ENCODE peak calls at places on chromosomes 11 and 22, in six cellular contexts. B, I, G, H, L and M are unnamed samples.

GRCh38 chr11:133922078-133922870 is 34.5 kb downstream of the IGSF9B start:
- DNase-seq in B (no peak), I (no peak), G (no peak), H (no peak), L (no peak), M (no peak)

GRCh38 chr11:82680252-82680651 is 53.4 kb downstream of the FAM181B start:
- DNase-seq in B (no peak), I (no peak), G (no peak), H (no peak), L (no peak), M (no peak)

GRCh38 chr22:49322231-49322630 is 505.4 kb downstream of the BRD1 start:
- DNase-seq in B (no peak), I (no peak), G (no peak), H (no peak), L (no peak), M (no peak)

GRCh38 chr11:35815556-35816315 is 128.1 kb upstream of the LDLRAD3 start:
- DNase-seq in B (no peak), I (no peak), G (peak; percentile 55), H (no peak), L (no peak), M (no peak)

GRCh38 chr11:130488187-130489026 is 40.0 kb downstream of the ADAMTS15 start:
- DNase-seq in B (no peak), I (no peak), G (no peak), H (no peak), L (no peak), M (no peak)

GRCh38 chr11:31821779-31822574 is 10.9 kb upstream of the PAX6 start:
- DNase-seq in B (no peak), I (no peak), G (no peak), H (no peak), L (no peak), M (no peak)

GRCh38 chr11:723120-723883 is 17.3 kb downstream of the EPS8L2 start:
- DNase-seq in B (no peak), I (no peak), G (peak; percentile 24), H (peak; percentile 38), L (no peak), M (no peak)

GRCh38 chr11:31817621-31818493 is 6.7 kb upstream of the PAX6 start:
- DNase-seq in B (no peak), I (no peak), G (peak; percentile 51), H (no peak), L (no peak), M (no peak)

GRCh38 chr11:115605397-115606222 is 101.4 kb upstream of the CADM1 start:
- DNase-seq in B (no peak), I (no peak), G (no peak), H (no peak), L (no peak), M (no peak)

GRCh38 chr11:126416542-126417090 is 61.1 kb downstream of the ST3GAL4 start:
- DNase-seq in B (peak; percentile 95), I (no peak), G (peak; percentile 82), H (peak; percentile 92), L (peak; percentile 95), M (peak; percentile 46)

GRCh38 chr11:37770145-37770544 is 1172.1 kb upstream of the RAG2 start:
- DNase-seq in B (no peak), I (no peak), G (no peak), H (no peak), L (no peak), M (no peak)

GRCh38 chr11:108965602-108966001 is 300.7 kb downstream of the DDX10 start:
- DNase-seq in B (no peak), I (no peak), G (no peak), H (no peak), L (no peak), M (no peak)

GRCh38 chr11:11230802-11231562 is 122.1 kb downstream of the CSNK2A3 start:
- DNase-seq in B (no peak), I (peak; percentile 6), G (no peak), H (no peak), L (no peak), M (no peak)

GRCh38 chr22:32043391-32043790 is 330 bp downstream of the SLC5A1 start:
- DNase-seq in B (no peak), I (no peak), G (no peak), H (no peak), L (no peak), M (no peak)

GRCh38 chr11:75839851-75840250 is 24.8 kb downstream of the UVRAG start:
- DNase-seq in B (no peak), I (no peak), G (no peak), H (no peak), L (no peak), M (no peak)

DNA sequence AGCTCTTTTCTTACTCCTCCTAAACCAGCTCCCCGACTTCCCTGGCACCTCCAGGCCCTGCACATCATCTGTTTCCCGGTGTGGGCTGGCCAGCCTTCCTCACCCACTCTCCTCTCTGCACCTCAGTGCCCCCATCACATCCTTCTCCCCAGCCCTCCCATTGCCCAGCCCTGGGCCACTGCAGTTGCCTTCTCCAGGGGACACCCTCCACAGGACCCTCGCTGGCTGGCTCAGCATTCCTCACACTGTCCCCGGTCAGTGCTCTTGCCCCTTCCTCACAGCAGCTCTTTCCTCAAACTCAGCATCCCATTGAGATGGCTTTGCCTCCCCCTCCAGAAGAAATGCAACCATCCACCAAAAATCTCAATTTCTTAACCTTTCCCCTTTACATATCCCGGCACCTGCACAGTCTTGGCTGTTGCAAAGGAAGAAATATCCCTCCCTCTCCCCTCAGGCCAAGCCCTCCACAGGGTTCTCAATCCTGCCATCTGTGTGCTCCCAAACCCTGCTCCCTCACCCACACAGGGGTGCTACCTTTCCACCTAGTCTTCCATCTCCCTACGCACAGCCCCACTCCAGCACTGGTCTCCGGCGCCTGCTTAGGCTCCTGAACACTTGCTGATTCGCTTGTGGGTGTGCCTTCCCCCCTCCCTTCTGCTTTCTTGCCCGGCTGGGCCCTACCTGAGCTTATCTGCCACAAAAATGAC is 19.5 kb downstream of the RPL27A start:
- DNase-seq in B (no peak), I (no peak), G (no peak), H (no peak), L (no peak), M (no peak)
- H3K36me3 ChIP-seq in B (peaks cover 26% of the 10 kb centered on the region), I (no peaks in the 10 kb centered on the region), G (peaks cover 5% of the 10 kb centered on the region), H (no peaks in the 10 kb centered on the region), L (no peaks in the 10 kb centered on the region), M (no peaks in the 10 kb centered on the region)

GRCh38 chr11:65444314-65445051 is 21.9 kb downstream of the NEAT1 start:
- DNase-seq in B (no peak), I (no peak), G (no peak), H (no peak), L (no peak), M (no peak)
- H3K36me3 ChIP-seq in B (peaks cover 51% of the 10 kb centered on the region), I (no peaks in the 10 kb centered on the region), G (peaks cover 24% of the 10 kb centered on the region), H (no peaks in the 10 kb centered on the region), L (peaks cover 4% of the 10 kb centered on the region), M (peaks cover 12% of the 10 kb centered on the region)

DNA sequence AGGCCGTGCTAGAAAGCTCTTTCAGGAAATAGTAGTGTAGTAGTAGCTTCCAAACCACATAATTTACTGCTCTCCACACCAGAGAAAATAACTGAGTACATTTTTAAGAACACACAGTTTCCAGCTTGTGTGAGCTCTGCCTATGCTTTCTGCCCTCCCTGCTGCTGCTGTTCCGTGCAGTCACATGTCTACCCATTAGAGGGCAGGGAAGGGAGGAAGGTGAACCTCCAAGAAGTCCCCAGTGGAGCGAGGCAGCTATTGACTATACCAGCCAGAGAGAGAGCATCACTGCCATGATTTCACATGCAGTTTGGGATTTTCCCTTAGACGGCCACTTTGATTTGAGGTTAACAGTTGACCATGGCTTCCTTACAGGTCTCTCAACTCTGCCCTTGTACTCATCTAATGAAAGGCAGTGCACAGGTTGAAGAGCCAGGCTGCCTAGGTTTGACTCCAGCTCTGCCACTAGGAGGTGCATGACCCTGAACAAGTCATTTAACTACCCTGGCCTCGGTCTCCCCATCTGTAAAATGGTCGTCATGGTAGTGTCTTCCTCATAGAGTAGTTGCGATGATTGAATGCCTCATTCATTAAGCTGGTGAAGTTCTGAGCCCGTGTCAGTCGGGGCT is 19.7 kb upstream of the CTTN start:
- DNase-seq in B (no peak), I (no peak), G (no peak), H (no peak), L (peak; percentile 7), M (no peak)
- H3K36me3 ChIP-seq in B (peaks cover 46% of the 10 kb centered on the region), I (peaks cover 22% of the 10 kb centered on the region), G (peaks cover 7% of the 10 kb centered on the region), H (no peaks in the 10 kb centered on the region), L (peaks cover 4% of the 10 kb centered on the region), M (peaks cover 55% of the 10 kb centered on the region)

DNA sequence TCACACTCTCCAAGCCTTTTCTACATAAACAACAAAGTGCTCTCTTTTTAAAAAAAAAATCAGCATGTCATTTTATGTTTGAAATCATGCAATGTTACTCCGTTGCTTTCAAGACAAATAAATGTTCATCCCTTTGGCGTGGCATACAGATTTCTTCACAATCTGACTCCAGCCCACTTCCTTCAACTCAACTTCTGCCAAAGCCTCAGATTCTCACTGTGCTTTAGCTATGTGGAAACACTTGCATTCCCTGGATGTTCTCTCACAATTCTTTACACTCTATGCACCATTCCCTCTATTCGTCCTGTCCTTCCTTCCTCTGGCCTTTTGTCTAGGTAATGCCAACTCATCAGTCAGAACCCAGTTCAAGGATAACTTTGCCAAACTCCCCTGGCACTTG is 206.4 kb upstream of the BLID start:
- DNase-seq in B (no peak), I (no peak), G (no peak), H (no peak), L (no peak), M (no peak)
- H3K36me3 ChIP-seq in B (no peaks in the 10 kb centered on the region), I (no peaks in the 10 kb centered on the region), G (no peaks in the 10 kb centered on the region), H (no peaks in the 10 kb centered on the region), L (no peaks in the 10 kb centered on the region), M (no peaks in the 10 kb centered on the region)

GRCh38 chr11:9747816-9748215 is 83.9 kb downstream of the SWAP70 start:
- DNase-seq in B (no peak), I (no peak), G (no peak), H (no peak), L (no peak), M (no peak)
- H3K36me3 ChIP-seq in B (peaks cover 9% of the 10 kb centered on the region), I (no peaks in the 10 kb centered on the region), G (no peaks in the 10 kb centered on the region), H (no peaks in the 10 kb centered on the region), L (peaks cover 5% of the 10 kb centered on the region), M (no peaks in the 10 kb centered on the region)

DNA sequence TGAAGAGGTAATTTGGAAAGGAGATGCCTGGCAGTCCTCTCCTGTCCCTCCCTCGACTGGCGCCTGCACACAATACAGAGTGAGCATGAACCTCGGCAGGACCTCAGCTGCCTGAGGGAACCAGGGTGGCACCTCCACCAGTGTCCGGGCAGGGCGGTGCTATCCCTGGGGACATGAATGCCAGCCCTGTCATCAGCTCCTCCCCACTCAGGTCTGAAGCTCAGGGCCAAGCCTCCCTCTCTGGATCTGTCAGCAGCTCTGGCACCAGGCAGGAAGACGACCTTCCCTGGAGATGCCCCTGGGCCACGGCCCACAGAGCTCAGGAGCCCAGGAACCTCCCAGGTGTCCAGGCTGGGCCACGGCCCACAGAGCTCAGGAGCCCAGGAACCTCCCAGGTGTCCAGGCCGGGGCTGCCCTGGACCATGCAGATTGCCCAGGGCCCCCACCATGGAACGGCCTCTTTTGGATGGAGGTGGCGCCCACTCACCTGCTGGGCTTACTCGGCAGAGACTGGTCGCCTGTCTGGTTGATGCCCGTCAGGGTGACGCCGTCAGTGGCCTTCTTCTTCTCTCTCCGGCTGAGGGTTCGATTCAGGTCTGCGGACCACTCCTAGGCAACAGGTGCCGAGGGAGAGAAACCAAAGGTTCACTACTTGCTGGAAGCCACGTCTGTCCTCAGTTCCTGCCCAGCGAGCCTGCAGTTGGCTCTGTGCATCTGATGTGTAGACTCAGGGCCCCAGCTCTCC is 21.7 kb upstream of the ARFGAP3 start:
- DNase-seq in B (peak; percentile 49), I (no peak), G (peak; percentile 44), H (no peak), L (no peak), M (no peak)
- H3K36me3 ChIP-seq in B (peaks cover 63% of the 10 kb centered on the region), I (peaks cover 10% of the 10 kb centered on the region), G (peaks cover 38% of the 10 kb centered on the region), H (no peaks in the 10 kb centered on the region), L (no peaks in the 10 kb centered on the region), M (peaks cover 70% of the 10 kb centered on the region)